ENCODE peak calls at places on chromosomes 3 and 15, in six cellular contexts. One of them, this sample, is unnamed.

GRCh38 chr15:25832158-25832557 is 31.0 kb downstream of the ATP10A start:
- DNase-seq in neuronal stem cell: no peak
- DNase-seq in IMR-90: peak
- DNase-seq in H1: no peak
- DNase-seq in mesenchymal stem cell: peak
- DNase-seq in H9: no peak
- DNase-seq in this sample: no peak

GRCh38 chr3:109191431-109191830 is 54.9 kb downstream of the C3orf85 start:
- DNase-seq in H9: no peak
- DNase-seq in neuronal stem cell: no peak
- DNase-seq in mesenchymal stem cell: no peak
- DNase-seq in H1: no peak
- DNase-seq in IMR-90: no peak
- DNase-seq in this sample: no peak

GRCh38 chr15:89753855-89754254 is 2.8 kb upstream of the MESP1 start:
- DNase-seq in mesenchymal stem cell: no peak
- DNase-seq in H1: no peak
- DNase-seq in IMR-90: no peak
- DNase-seq in H9: no peak
- DNase-seq in neuronal stem cell: no peak
- DNase-seq in this sample: no peak

GRCh38 chr3:156586905-156587766 is 32.2 kb upstream of the SSR3 start:
- DNase-seq in neuronal stem cell: no peak
- DNase-seq in H9: no peak
- DNase-seq in H1: no peak
- DNase-seq in IMR-90: no peak
- DNase-seq in mesenchymal stem cell: no peak
- DNase-seq in this sample: peak

GRCh38 chr3:44880284-44880683 is 5.9 kb downstream of the TGM4 start:
- DNase-seq in neuronal stem cell: no peak
- DNase-seq in H9: no peak
- DNase-seq in IMR-90: peak
- DNase-seq in mesenchymal stem cell: no peak
- DNase-seq in H1: no peak
- DNase-seq in this sample: no peak

GRCh38 chr3:112979244-112979832 is 4.4 kb upstream of the CD200R1 start:
- DNase-seq in neuronal stem cell: peak
- DNase-seq in H1: no peak
- DNase-seq in IMR-90: peak
- DNase-seq in mesenchymal stem cell: peak
- DNase-seq in H9: no peak
- DNase-seq in this sample: peak

GRCh38 chr15:42239528-42240245 is 31.6 kb upstream of the VPS39 start:
- DNase-seq in H1: no peak
- DNase-seq in neuronal stem cell: no peak
- DNase-seq in mesenchymal stem cell: no peak
- DNase-seq in IMR-90: peak
- DNase-seq in H9: no peak
- DNase-seq in this sample: no peak

GRCh38 chr3:3800685-3801509 is 1.7 kb downstream of the LRRN1 start:
- DNase-seq in mesenchymal stem cell: no peak
- DNase-seq in H1: no peak
- DNase-seq in neuronal stem cell: peak
- DNase-seq in H9: peak
- DNase-seq in IMR-90: no peak
- DNase-seq in this sample: no peak

GRCh38 chr3:27758083-27758482 is 36.0 kb upstream of the EOMES start:
- DNase-seq in H1: no peak
- DNase-seq in IMR-90: peak
- DNase-seq in neuronal stem cell: no peak
- DNase-seq in mesenchymal stem cell: peak
- DNase-seq in H9: no peak
- DNase-seq in this sample: peak

GRCh38 chr15:87099916-87100315 is 1020.2 kb downstream of the AGBL1 start:
- DNase-seq in H9: no peak
- DNase-seq in mesenchymal stem cell: no peak
- DNase-seq in neuronal stem cell: no peak
- DNase-seq in IMR-90: no peak
- DNase-seq in H1: no peak
- DNase-seq in this sample: no peak

GRCh38 chr3:186414735-186415419 is 52.8 kb upstream of the DGKG start:
- DNase-seq in H1: no peak
- DNase-seq in H9: no peak
- DNase-seq in IMR-90: peak
- DNase-seq in neuronal stem cell: no peak
- DNase-seq in mesenchymal stem cell: peak
- DNase-seq in this sample: no peak

GRCh38 chr3:43032646-43033628 is 53.8 kb downstream of the GASK1A start:
- DNase-seq in H1: no peak
- DNase-seq in IMR-90: no peak
- DNase-seq in neuronal stem cell: no peak
- DNase-seq in H9: no peak
- DNase-seq in mesenchymal stem cell: no peak
- DNase-seq in this sample: no peak

GRCh38 chr3:18393906-18394305 is 31.2 kb downstream of the SATB1 start:
- DNase-seq in H1: no peak
- DNase-seq in neuronal stem cell: no peak
- DNase-seq in IMR-90: peak
- DNase-seq in H9: no peak
- DNase-seq in mesenchymal stem cell: peak
- DNase-seq in this sample: no peak

GRCh38 chr3:39125837-39126500 is 18.5 kb downstream of the TTC21A start:
- DNase-seq in H1: no peak
- DNase-seq in IMR-90: peak
- DNase-seq in H9: no peak
- DNase-seq in neuronal stem cell: no peak
- DNase-seq in mesenchymal stem cell: peak
- DNase-seq in this sample: peak

GRCh38 chr3:173933113-173933512 is 535.6 kb downstream of the NLGN1 start:
- DNase-seq in mesenchymal stem cell: no peak
- DNase-seq in IMR-90: no peak
- DNase-seq in H9: no peak
- DNase-seq in H1: no peak
- DNase-seq in neuronal stem cell: no peak
- DNase-seq in this sample: no peak

GRCh38 chr3:196810963-196811581 is 56.6 kb upstream of the SENP5 start:
- DNase-seq in H1: no peak
- DNase-seq in neuronal stem cell: no peak
- DNase-seq in IMR-90: no peak
- DNase-seq in mesenchymal stem cell: no peak
- DNase-seq in H9: no peak
- DNase-seq in this sample: no peak

GRCh38 chr15:71496336-71496955 is 313.9 kb upstream of the NR2E3 start:
- DNase-seq in neuronal stem cell: no peak
- DNase-seq in IMR-90: peak
- DNase-seq in H1: no peak
- DNase-seq in mesenchymal stem cell: peak
- DNase-seq in H9: no peak
- DNase-seq in this sample: no peak

GRCh38 chr3:186097663-186098451 is 11.0 kb downstream of the ETV5 start:
- DNase-seq in H1: no peak
- DNase-seq in neuronal stem cell: peak
- DNase-seq in H9: peak
- DNase-seq in IMR-90: peak
- DNase-seq in mesenchymal stem cell: peak
- DNase-seq in this sample: peak

GRCh38 chr3:123346726-123347125 is 102.2 kb downstream of the ADCY5 start:
- DNase-seq in H1: no peak
- DNase-seq in mesenchymal stem cell: no peak
- DNase-seq in neuronal stem cell: no peak
- DNase-seq in H9: no peak
- DNase-seq in IMR-90: no peak
- DNase-seq in this sample: no peak

GRCh38 chr15:44219073-44219472 is 24.0 kb upstream of the FRMD5 start:
- DNase-seq in H1: no peak
- DNase-seq in IMR-90: no peak
- DNase-seq in H9: no peak
- DNase-seq in mesenchymal stem cell: no peak
- DNase-seq in neuronal stem cell: no peak
- DNase-seq in this sample: no peak

GRCh38 chr3:120875507-120875906 is 32.5 kb upstream of the STXBP5L start:
- DNase-seq in IMR-90: no peak
- DNase-seq in neuronal stem cell: no peak
- DNase-seq in H1: no peak
- DNase-seq in mesenchymal stem cell: no peak
- DNase-seq in H9: no peak
- DNase-seq in this sample: no peak

GRCh38 chr15:60328852-60329443 is 68.8 kb downstream of the ANXA2 start:
- DNase-seq in neuronal stem cell: no peak
- DNase-seq in H9: no peak
- DNase-seq in H1: no peak
- DNase-seq in mesenchymal stem cell: no peak
- DNase-seq in IMR-90: peak
- DNase-seq in this sample: no peak

GRCh38 chr3:24129549-24129948 is 184.5 kb downstream of the NR1D2 start:
- DNase-seq in IMR-90: no peak
- DNase-seq in mesenchymal stem cell: no peak
- DNase-seq in neuronal stem cell: no peak
- DNase-seq in H1: no peak
- DNase-seq in H9: no peak
- DNase-seq in this sample: no peak

GRCh38 chr3:59545369-59545768 is 495.5 kb upstream of the CFAP20DC start:
- DNase-seq in IMR-90: no peak
- DNase-seq in mesenchymal stem cell: no peak
- DNase-seq in H9: no peak
- DNase-seq in H1: no peak
- DNase-seq in neuronal stem cell: no peak
- DNase-seq in this sample: no peak

GRCh38 chr3:12992629-12993021 is 80.6 kb downstream of the IQSEC1 start:
- DNase-seq in H1: no peak
- DNase-seq in mesenchymal stem cell: no peak
- DNase-seq in neuronal stem cell: no peak
- DNase-seq in IMR-90: no peak
- DNase-seq in H9: no peak
- DNase-seq in this sample: peak

GRCh38 chr3:98784042-98784441 is 20.9 kb downstream of the ST3GAL6 start:
- DNase-seq in IMR-90: no peak
- DNase-seq in mesenchymal stem cell: no peak
- DNase-seq in neuronal stem cell: no peak
- DNase-seq in H9: no peak
- DNase-seq in H1: no peak
- DNase-seq in this sample: no peak

GRCh38 chr3:157263027-157263426 is 103.1 kb upstream of the CCNL1 start:
- DNase-seq in H9: no peak
- DNase-seq in H1: no peak
- DNase-seq in neuronal stem cell: no peak
- DNase-seq in IMR-90: no peak
- DNase-seq in mesenchymal stem cell: no peak
- DNase-seq in this sample: no peak

GRCh38 chr3:185645596-185646381 is 59.7 kb downstream of the SENP2 start:
- DNase-seq in H9: peak
- DNase-seq in mesenchymal stem cell: no peak
- DNase-seq in neuronal stem cell: no peak
- DNase-seq in IMR-90: no peak
- DNase-seq in H1: no peak
- DNase-seq in this sample: no peak

GRCh38 chr3:30043156-30043555 is 563.2 kb upstream of the TGFBR2 start:
- DNase-seq in H9: no peak
- DNase-seq in IMR-90: no peak
- DNase-seq in mesenchymal stem cell: no peak
- DNase-seq in H1: no peak
- DNase-seq in neuronal stem cell: no peak
- DNase-seq in this sample: no peak

GRCh38 chr3:20352547-20353164 is 166.7 kb upstream of the SGO1 start:
- DNase-seq in mesenchymal stem cell: no peak
- DNase-seq in H9: no peak
- DNase-seq in neuronal stem cell: no peak
- DNase-seq in H1: no peak
- DNase-seq in IMR-90: no peak
- DNase-seq in this sample: peak

DNA sequence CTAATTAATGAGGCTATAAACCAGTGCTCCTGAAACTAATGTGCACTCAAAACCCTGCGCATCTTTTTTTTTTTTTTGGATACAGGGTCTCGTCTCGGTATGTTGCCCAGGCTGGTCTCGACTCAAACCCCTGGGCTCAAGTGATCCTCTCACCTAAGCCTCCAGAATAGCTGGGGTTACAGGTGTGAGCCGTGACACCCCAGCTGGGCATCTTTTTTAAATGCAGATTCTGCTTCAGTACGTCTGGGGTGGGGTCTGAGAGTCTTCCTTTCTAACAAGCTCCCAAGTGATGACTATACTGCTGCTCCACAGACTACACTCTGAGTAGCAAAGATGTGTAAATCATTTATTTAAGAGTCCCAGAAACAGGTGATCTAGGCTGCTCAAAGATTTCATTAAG is 73.0 kb downstream of the BFSP2 start:
- DNase-seq in H1: no peak
- DNase-seq in IMR-90: no peak
- DNase-seq in H9: no peak
- DNase-seq in neuronal stem cell: no peak
- DNase-seq in mesenchymal stem cell: no peak
- DNase-seq in this sample: no peak
- H4K91ac ChIP-seq in H1: no peak
- H4K91ac ChIP-seq in IMR-90: no peak
- H4K91ac ChIP-seq in H9: no peak
- H4K91ac ChIP-seq in neuronal stem cell: no peak
- H4K91ac ChIP-seq in mesenchymal stem cell: no peak
- H4K91ac ChIP-seq in this sample: no peak

GRCh38 chr15:32766101-32766500 is 48.3 kb downstream of the GREM1 start:
- DNase-seq in H1: no peak
- DNase-seq in IMR-90: no peak
- DNase-seq in mesenchymal stem cell: no peak
- DNase-seq in neuronal stem cell: no peak
- DNase-seq in H9: no peak
- DNase-seq in this sample: no peak

GRCh38 chr15:32765236-32765635 is 47.4 kb downstream of the GREM1 start:
- DNase-seq in H9: no peak
- DNase-seq in neuronal stem cell: no peak
- DNase-seq in mesenchymal stem cell: no peak
- DNase-seq in IMR-90: no peak
- DNase-seq in H1: no peak
- DNase-seq in this sample: no peak

GRCh38 chr15:32763295-32763694 is 45.5 kb downstream of the GREM1 start:
- DNase-seq in H1: no peak
- DNase-seq in IMR-90: no peak
- DNase-seq in neuronal stem cell: no peak
- DNase-seq in H9: no peak
- DNase-seq in mesenchymal stem cell: no peak
- DNase-seq in this sample: no peak

GRCh38 chr15:32767236-32767635 is 49.4 kb downstream of the GREM1 start:
- DNase-seq in neuronal stem cell: no peak
- DNase-seq in H1: no peak
- DNase-seq in H9: no peak
- DNase-seq in IMR-90: peak
- DNase-seq in mesenchymal stem cell: no peak
- DNase-seq in this sample: no peak
- H3K9ac ChIP-seq in neuronal stem cell: no peak
- H3K9ac ChIP-seq in H1: no peak
- H3K9ac ChIP-seq in H9: no peak
- H3K9ac ChIP-seq in IMR-90: no peak
- H3K9ac ChIP-seq in mesenchymal stem cell: no peak
- H3K9ac ChIP-seq in this sample: no peak

GRCh38 chr3:34022147-34022546 is 223.7 kb downstream of the PDCD6IP start:
- DNase-seq in IMR-90: no peak
- DNase-seq in neuronal stem cell: no peak
- DNase-seq in H1: no peak
- DNase-seq in H9: no peak
- DNase-seq in mesenchymal stem cell: no peak
- DNase-seq in this sample: no peak
- H3K4me2 ChIP-seq in IMR-90: no peak
- H3K4me2 ChIP-seq in neuronal stem cell: no peak
- H3K4me2 ChIP-seq in H1: no peak
- H3K4me2 ChIP-seq in H9: no peak
- H3K4me2 ChIP-seq in mesenchymal stem cell: no peak
- H3K4me2 ChIP-seq in this sample: no peak

GRCh38 chr3:31610700-31611275 is 78.1 kb downstream of the STT3B start:
- DNase-seq in mesenchymal stem cell: peak
- DNase-seq in H1: no peak
- DNase-seq in neuronal stem cell: no peak
- DNase-seq in IMR-90: peak
- DNase-seq in H9: no peak
- DNase-seq in this sample: peak
- H4K91ac ChIP-seq in mesenchymal stem cell: no peak
- H4K91ac ChIP-seq in H1: no peak
- H4K91ac ChIP-seq in neuronal stem cell: no peak
- H4K91ac ChIP-seq in IMR-90: no peak
- H4K91ac ChIP-seq in H9: no peak
- H4K91ac ChIP-seq in this sample: no peak